ENCODE peak calls at places on chromosomes 2 and 18, in eight cellular contexts. One of them, this sample, is unnamed.

GRCh38 chr2:64934530-64934929 is 54.7 kb upstream of the SLC1A4 start:
- DNase-seq in retina: no peak
- DNase-seq in HFFc6: no peak
- DNase-seq in GM23248: no peak
- DNase-seq in IMR-90: no peak
- DNase-seq in NCI-H1694 treated with DMSO at 0.1 percent for 48 hours: no peak
- DNase-seq in stimulated activated CD4-positive, alpha-beta T cell treated with anti-CD3 and anti-CD28 coated beads, Interleukin-12 subunit alpha, Interleukin-12 subunit beta, amount 100 ng/mL, for 48 hours: no peak
- DNase-seq in NCI-H2227 treated with DMSO at 0.1 percent for 48 hours: no peak
- DNase-seq in this sample: no peak

GRCh38 chr2:97714950-97715652 is 1.7 kb downstream of the ZAP70 start:
- DNase-seq in retina: no peak
- DNase-seq in HFFc6: no peak
- DNase-seq in GM23248: no peak
- DNase-seq in IMR-90: no peak
- DNase-seq in NCI-H1694 treated with DMSO at 0.1 percent for 48 hours: no peak
- DNase-seq in stimulated activated CD4-positive, alpha-beta T cell treated with anti-CD3 and anti-CD28 coated beads, Interleukin-12 subunit alpha, Interleukin-12 subunit beta, amount 100 ng/mL, for 48 hours: no peak
- DNase-seq in NCI-H2227 treated with DMSO at 0.1 percent for 48 hours: no peak
- DNase-seq in this sample: no peak

GRCh38 chr2:157443795-157444642 is at the start of gene CYTIP:
- DNase-seq in retina: peak
- DNase-seq in HFFc6: no peak
- DNase-seq in GM23248: no peak
- DNase-seq in IMR-90: no peak
- DNase-seq in NCI-H1694 treated with DMSO at 0.1 percent for 48 hours: no peak
- DNase-seq in stimulated activated CD4-positive, alpha-beta T cell treated with anti-CD3 and anti-CD28 coated beads, Interleukin-12 subunit alpha, Interleukin-12 subunit beta, amount 100 ng/mL, for 48 hours: no peak
- DNase-seq in NCI-H2227 treated with DMSO at 0.1 percent for 48 hours: no peak
- DNase-seq in this sample: no peak

GRCh38 chr18:55856191-55856590 is 268.2 kb upstream of the TCF4 start:
- DNase-seq in retina: no peak
- DNase-seq in HFFc6: peak
- DNase-seq in GM23248: peak
- DNase-seq in IMR-90: peak
- DNase-seq in NCI-H1694 treated with DMSO at 0.1 percent for 48 hours: no peak
- DNase-seq in stimulated activated CD4-positive, alpha-beta T cell treated with anti-CD3 and anti-CD28 coated beads, Interleukin-12 subunit alpha, Interleukin-12 subunit beta, amount 100 ng/mL, for 48 hours: no peak
- DNase-seq in NCI-H2227 treated with DMSO at 0.1 percent for 48 hours: no peak
- DNase-seq in this sample: peak

GRCh38 chr2:85705680-85706039 is 11.5 kb downstream of the GNLY start:
- DNase-seq in retina: no peak
- DNase-seq in HFFc6: peak
- DNase-seq in GM23248: peak
- DNase-seq in IMR-90: peak
- DNase-seq in NCI-H1694 treated with DMSO at 0.1 percent for 48 hours: no peak
- DNase-seq in stimulated activated CD4-positive, alpha-beta T cell treated with anti-CD3 and anti-CD28 coated beads, Interleukin-12 subunit alpha, Interleukin-12 subunit beta, amount 100 ng/mL, for 48 hours: no peak
- DNase-seq in NCI-H2227 treated with DMSO at 0.1 percent for 48 hours: no peak
- DNase-seq in this sample: peak

GRCh38 chr2:127193948-127194267 is 26.2 kb downstream of the CYP27C1 start:
- DNase-seq in retina: no peak
- DNase-seq in HFFc6: peak
- DNase-seq in GM23248: peak
- DNase-seq in IMR-90: peak
- DNase-seq in NCI-H1694 treated with DMSO at 0.1 percent for 48 hours: no peak
- DNase-seq in stimulated activated CD4-positive, alpha-beta T cell treated with anti-CD3 and anti-CD28 coated beads, Interleukin-12 subunit alpha, Interleukin-12 subunit beta, amount 100 ng/mL, for 48 hours: no peak
- DNase-seq in NCI-H2227 treated with DMSO at 0.1 percent for 48 hours: no peak
- DNase-seq in this sample: peak

GRCh38 chr18:58901783-58902182 is 37.1 kb downstream of the ZNF532 start:
- DNase-seq in retina: no peak
- DNase-seq in HFFc6: no peak
- DNase-seq in GM23248: no peak
- DNase-seq in IMR-90: no peak
- DNase-seq in NCI-H1694 treated with DMSO at 0.1 percent for 48 hours: no peak
- DNase-seq in stimulated activated CD4-positive, alpha-beta T cell treated with anti-CD3 and anti-CD28 coated beads, Interleukin-12 subunit alpha, Interleukin-12 subunit beta, amount 100 ng/mL, for 48 hours: no peak
- DNase-seq in NCI-H2227 treated with DMSO at 0.1 percent for 48 hours: no peak
- DNase-seq in this sample: no peak

GRCh38 chr2:102703748-102704147 is 58.1 kb upstream of the TMEM182 start:
- DNase-seq in retina: peak
- DNase-seq in HFFc6: peak
- DNase-seq in GM23248: peak
- DNase-seq in IMR-90: peak
- DNase-seq in NCI-H1694 treated with DMSO at 0.1 percent for 48 hours: peak
- DNase-seq in stimulated activated CD4-positive, alpha-beta T cell treated with anti-CD3 and anti-CD28 coated beads, Interleukin-12 subunit alpha, Interleukin-12 subunit beta, amount 100 ng/mL, for 48 hours: no peak
- DNase-seq in NCI-H2227 treated with DMSO at 0.1 percent for 48 hours: peak
- DNase-seq in this sample: no peak

GRCh38 chr18:3478262-3478978 is 28.4 kb downstream of the TGIF1 start:
- DNase-seq in retina: no peak
- DNase-seq in HFFc6: no peak
- DNase-seq in GM23248: peak
- DNase-seq in IMR-90: no peak
- DNase-seq in NCI-H1694 treated with DMSO at 0.1 percent for 48 hours: no peak
- DNase-seq in stimulated activated CD4-positive, alpha-beta T cell treated with anti-CD3 and anti-CD28 coated beads, Interleukin-12 subunit alpha, Interleukin-12 subunit beta, amount 100 ng/mL, for 48 hours: no peak
- DNase-seq in NCI-H2227 treated with DMSO at 0.1 percent for 48 hours: no peak
- DNase-seq in this sample: no peak

GRCh38 chr2:105644174-105644980 is 100.3 kb upstream of the NCK2 start:
- DNase-seq in retina: peak
- DNase-seq in HFFc6: no peak
- DNase-seq in GM23248: peak
- DNase-seq in IMR-90: no peak
- DNase-seq in NCI-H1694 treated with DMSO at 0.1 percent for 48 hours: peak
- DNase-seq in stimulated activated CD4-positive, alpha-beta T cell treated with anti-CD3 and anti-CD28 coated beads, Interleukin-12 subunit alpha, Interleukin-12 subunit beta, amount 100 ng/mL, for 48 hours: no peak
- DNase-seq in NCI-H2227 treated with DMSO at 0.1 percent for 48 hours: no peak
- DNase-seq in this sample: no peak

GRCh38 chr2:114421781-114422180 is 20.7 kb upstream of the DPP10 start:
- DNase-seq in retina: no peak
- DNase-seq in HFFc6: no peak
- DNase-seq in GM23248: no peak
- DNase-seq in IMR-90: no peak
- DNase-seq in NCI-H1694 treated with DMSO at 0.1 percent for 48 hours: no peak
- DNase-seq in stimulated activated CD4-positive, alpha-beta T cell treated with anti-CD3 and anti-CD28 coated beads, Interleukin-12 subunit alpha, Interleukin-12 subunit beta, amount 100 ng/mL, for 48 hours: no peak
- DNase-seq in NCI-H2227 treated with DMSO at 0.1 percent for 48 hours: no peak
- DNase-seq in this sample: no peak

GRCh38 chr2:130825231-130825971 is 11.3 kb upstream of the ARHGEF4 start:
- DNase-seq in retina: peak
- DNase-seq in HFFc6: no peak
- DNase-seq in GM23248: no peak
- DNase-seq in IMR-90: no peak
- DNase-seq in NCI-H1694 treated with DMSO at 0.1 percent for 48 hours: no peak
- DNase-seq in stimulated activated CD4-positive, alpha-beta T cell treated with anti-CD3 and anti-CD28 coated beads, Interleukin-12 subunit alpha, Interleukin-12 subunit beta, amount 100 ng/mL, for 48 hours: no peak
- DNase-seq in NCI-H2227 treated with DMSO at 0.1 percent for 48 hours: no peak
- DNase-seq in this sample: no peak

GRCh38 chr18:52286675-52287074 is 53.3 kb upstream of the DCC start:
- DNase-seq in retina: no peak
- DNase-seq in HFFc6: no peak
- DNase-seq in GM23248: no peak
- DNase-seq in IMR-90: no peak
- DNase-seq in NCI-H1694 treated with DMSO at 0.1 percent for 48 hours: no peak
- DNase-seq in stimulated activated CD4-positive, alpha-beta T cell treated with anti-CD3 and anti-CD28 coated beads, Interleukin-12 subunit alpha, Interleukin-12 subunit beta, amount 100 ng/mL, for 48 hours: no peak
- DNase-seq in NCI-H2227 treated with DMSO at 0.1 percent for 48 hours: no peak
- DNase-seq in this sample: no peak

GRCh38 chr18:39870586-39870985 is 2084.4 kb upstream of the PIK3C3 start:
- DNase-seq in retina: peak
- DNase-seq in HFFc6: no peak
- DNase-seq in GM23248: no peak
- DNase-seq in IMR-90: no peak
- DNase-seq in NCI-H1694 treated with DMSO at 0.1 percent for 48 hours: no peak
- DNase-seq in stimulated activated CD4-positive, alpha-beta T cell treated with anti-CD3 and anti-CD28 coated beads, Interleukin-12 subunit alpha, Interleukin-12 subunit beta, amount 100 ng/mL, for 48 hours: no peak
- DNase-seq in NCI-H2227 treated with DMSO at 0.1 percent for 48 hours: no peak
- DNase-seq in this sample: no peak

GRCh38 chr2:238914648-238915015 is 66.7 kb downstream of the TWIST2 start:
- DNase-seq in retina: no peak
- DNase-seq in HFFc6: peak
- DNase-seq in GM23248: peak
- DNase-seq in IMR-90: peak
- DNase-seq in NCI-H1694 treated with DMSO at 0.1 percent for 48 hours: no peak
- DNase-seq in stimulated activated CD4-positive, alpha-beta T cell treated with anti-CD3 and anti-CD28 coated beads, Interleukin-12 subunit alpha, Interleukin-12 subunit beta, amount 100 ng/mL, for 48 hours: no peak
- DNase-seq in NCI-H2227 treated with DMSO at 0.1 percent for 48 hours: no peak
- DNase-seq in this sample: peak

GRCh38 chr18:78174737-78175136 is 804.9 kb upstream of the SALL3 start:
- DNase-seq in retina: no peak
- DNase-seq in HFFc6: no peak
- DNase-seq in GM23248: no peak
- DNase-seq in IMR-90: no peak
- DNase-seq in NCI-H1694 treated with DMSO at 0.1 percent for 48 hours: no peak
- DNase-seq in stimulated activated CD4-positive, alpha-beta T cell treated with anti-CD3 and anti-CD28 coated beads, Interleukin-12 subunit alpha, Interleukin-12 subunit beta, amount 100 ng/mL, for 48 hours: no peak
- DNase-seq in NCI-H2227 treated with DMSO at 0.1 percent for 48 hours: no peak
- DNase-seq in this sample: no peak

GRCh38 chr2:212667751-212668316 is 129.2 kb upstream of the ERBB4 start:
- DNase-seq in retina: no peak
- DNase-seq in HFFc6: no peak
- DNase-seq in GM23248: no peak
- DNase-seq in IMR-90: no peak
- DNase-seq in NCI-H1694 treated with DMSO at 0.1 percent for 48 hours: no peak
- DNase-seq in stimulated activated CD4-positive, alpha-beta T cell treated with anti-CD3 and anti-CD28 coated beads, Interleukin-12 subunit alpha, Interleukin-12 subunit beta, amount 100 ng/mL, for 48 hours: no peak
- DNase-seq in NCI-H2227 treated with DMSO at 0.1 percent for 48 hours: no peak
- DNase-seq in this sample: no peak

This sample was measured in brain microvascular endothelial cell.